ENCODE peak calls at places on chromosomes 13 and 19, in nine cellular contexts. One of them, this sample, is unnamed.

GRCh38 chr13:29551214-29551613 is 44.3 kb downstream of the SLC7A1 start:
- DNase-seq in IMR-90: no peak
- DNase-seq in coronary artery: no peak
- DNase-seq in breast epithelium: no peak
- DNase-seq in HFF-Myc: no peak
- DNase-seq in Panc1: no peak
- DNase-seq in transverse colon: no peak
- DNase-seq in A673: no peak
- DNase-seq in lower leg skin: no peak
- DNase-seq in this sample: peak

GRCh38 chr13:106493569-106493968 is 41.9 kb downstream of the EFNB2 start:
- DNase-seq in IMR-90: no peak
- DNase-seq in coronary artery: no peak
- DNase-seq in breast epithelium: no peak
- DNase-seq in HFF-Myc: no peak
- DNase-seq in Panc1: no peak
- DNase-seq in transverse colon: no peak
- DNase-seq in A673: no peak
- DNase-seq in lower leg skin: no peak
- DNase-seq in this sample: no peak

GRCh38 chr19:47699360-47699917 is 13.8 kb upstream of the EHD2 start:
- DNase-seq in IMR-90: peak
- DNase-seq in coronary artery: no peak
- DNase-seq in breast epithelium: no peak
- DNase-seq in HFF-Myc: no peak
- DNase-seq in Panc1: no peak
- DNase-seq in transverse colon: peak
- DNase-seq in A673: peak
- DNase-seq in lower leg skin: no peak
- DNase-seq in this sample: peak

GRCh38 chr13:35978607-35979316 is 152.4 kb downstream of the DCLK1 start:
- DNase-seq in IMR-90: peak
- DNase-seq in coronary artery: no peak
- DNase-seq in breast epithelium: no peak
- DNase-seq in HFF-Myc: peak
- DNase-seq in Panc1: peak
- DNase-seq in transverse colon: no peak
- DNase-seq in A673: peak
- DNase-seq in lower leg skin: no peak
- DNase-seq in this sample: peak

GRCh38 chr19:8355631-8356402 is 8.1 kb upstream of the ANGPTL4 start:
- DNase-seq in IMR-90: peak
- DNase-seq in coronary artery: peak
- DNase-seq in breast epithelium: peak
- DNase-seq in HFF-Myc: peak
- DNase-seq in Panc1: peak
- DNase-seq in transverse colon: no peak
- DNase-seq in A673: no peak
- DNase-seq in lower leg skin: no peak
- DNase-seq in this sample: peak

GRCh38 chr19:18919895-18920204 is 335 bp downstream of the DDX49 start:
- DNase-seq in IMR-90: no peak
- DNase-seq in coronary artery: no peak
- DNase-seq in breast epithelium: no peak
- DNase-seq in HFF-Myc: no peak
- DNase-seq in Panc1: no peak
- DNase-seq in transverse colon: no peak
- DNase-seq in A673: no peak
- DNase-seq in lower leg skin: no peak
- DNase-seq in this sample: peak

GRCh38 chr13:98676239-98676638 is 76.2 kb downstream of the SLC15A1 start:
- DNase-seq in IMR-90: no peak
- DNase-seq in coronary artery: no peak
- DNase-seq in breast epithelium: no peak
- DNase-seq in HFF-Myc: no peak
- DNase-seq in Panc1: no peak
- DNase-seq in transverse colon: no peak
- DNase-seq in A673: no peak
- DNase-seq in lower leg skin: no peak
- DNase-seq in this sample: no peak

GRCh38 chr13:27712421-27712820 is 79.9 kb upstream of the GSX1 start:
- DNase-seq in IMR-90: no peak
- DNase-seq in coronary artery: no peak
- DNase-seq in breast epithelium: no peak
- DNase-seq in HFF-Myc: no peak
- DNase-seq in Panc1: no peak
- DNase-seq in transverse colon: peak
- DNase-seq in A673: peak
- DNase-seq in lower leg skin: no peak
- DNase-seq in this sample: no peak

GRCh38 chr13:106533940-106534843 is 1.3 kb downstream of the EFNB2 start:
- DNase-seq in IMR-90: peak
- DNase-seq in coronary artery: peak
- DNase-seq in breast epithelium: no peak
- DNase-seq in HFF-Myc: no peak
- DNase-seq in Panc1: no peak
- DNase-seq in transverse colon: peak
- DNase-seq in A673: no peak
- DNase-seq in lower leg skin: peak
- DNase-seq in this sample: peak

GRCh38 chr19:47226426-47227346 is 4.3 kb downstream of the BBC3 start:
- DNase-seq in IMR-90: peak
- DNase-seq in coronary artery: peak
- DNase-seq in breast epithelium: peak
- DNase-seq in HFF-Myc: peak
- DNase-seq in Panc1: no peak
- DNase-seq in transverse colon: peak
- DNase-seq in A673: no peak
- DNase-seq in lower leg skin: peak
- DNase-seq in this sample: peak

GRCh38 chr19:47376589-47377144 is 27.6 kb downstream of the DHX34 start:
- DNase-seq in IMR-90: no peak
- DNase-seq in coronary artery: no peak
- DNase-seq in breast epithelium: no peak
- DNase-seq in HFF-Myc: no peak
- DNase-seq in Panc1: no peak
- DNase-seq in transverse colon: no peak
- DNase-seq in A673: no peak
- DNase-seq in lower leg skin: no peak
- DNase-seq in this sample: no peak

GRCh38 chr19:47707135-47707925 is 5.9 kb upstream of the EHD2 start:
- DNase-seq in IMR-90: peak
- DNase-seq in coronary artery: no peak
- DNase-seq in breast epithelium: peak
- DNase-seq in HFF-Myc: peak
- DNase-seq in Panc1: peak
- DNase-seq in transverse colon: peak
- DNase-seq in A673: peak
- DNase-seq in lower leg skin: peak
- DNase-seq in this sample: peak

GRCh38 chr19:49098795-49099194 is 13.5 kb downstream of the SNRNP70 start:
- DNase-seq in IMR-90: no peak
- DNase-seq in coronary artery: no peak
- DNase-seq in breast epithelium: no peak
- DNase-seq in HFF-Myc: no peak
- DNase-seq in Panc1: no peak
- DNase-seq in transverse colon: no peak
- DNase-seq in A673: no peak
- DNase-seq in lower leg skin: no peak
- DNase-seq in this sample: no peak

GRCh38 chr19:49094505-49095482 is 9.5 kb downstream of the SNRNP70 start:
- DNase-seq in IMR-90: no peak
- DNase-seq in coronary artery: no peak
- DNase-seq in breast epithelium: no peak
- DNase-seq in HFF-Myc: no peak
- DNase-seq in Panc1: no peak
- DNase-seq in transverse colon: no peak
- DNase-seq in A673: no peak
- DNase-seq in lower leg skin: no peak
- DNase-seq in this sample: no peak

GRCh38 chr19:49102303-49102702 is 11.9 kb upstream of the LIN7B start:
- DNase-seq in IMR-90: no peak
- DNase-seq in coronary artery: no peak
- DNase-seq in breast epithelium: no peak
- DNase-seq in HFF-Myc: no peak
- DNase-seq in Panc1: no peak
- DNase-seq in transverse colon: no peak
- DNase-seq in A673: no peak
- DNase-seq in lower leg skin: no peak
- DNase-seq in this sample: no peak

GRCh38 chr19:49101160-49101559 is 13.0 kb upstream of the LIN7B start:
- DNase-seq in IMR-90: no peak
- DNase-seq in coronary artery: no peak
- DNase-seq in breast epithelium: no peak
- DNase-seq in HFF-Myc: no peak
- DNase-seq in Panc1: no peak
- DNase-seq in transverse colon: no peak
- DNase-seq in A673: no peak
- DNase-seq in lower leg skin: no peak
- DNase-seq in this sample: no peak

DNA sequence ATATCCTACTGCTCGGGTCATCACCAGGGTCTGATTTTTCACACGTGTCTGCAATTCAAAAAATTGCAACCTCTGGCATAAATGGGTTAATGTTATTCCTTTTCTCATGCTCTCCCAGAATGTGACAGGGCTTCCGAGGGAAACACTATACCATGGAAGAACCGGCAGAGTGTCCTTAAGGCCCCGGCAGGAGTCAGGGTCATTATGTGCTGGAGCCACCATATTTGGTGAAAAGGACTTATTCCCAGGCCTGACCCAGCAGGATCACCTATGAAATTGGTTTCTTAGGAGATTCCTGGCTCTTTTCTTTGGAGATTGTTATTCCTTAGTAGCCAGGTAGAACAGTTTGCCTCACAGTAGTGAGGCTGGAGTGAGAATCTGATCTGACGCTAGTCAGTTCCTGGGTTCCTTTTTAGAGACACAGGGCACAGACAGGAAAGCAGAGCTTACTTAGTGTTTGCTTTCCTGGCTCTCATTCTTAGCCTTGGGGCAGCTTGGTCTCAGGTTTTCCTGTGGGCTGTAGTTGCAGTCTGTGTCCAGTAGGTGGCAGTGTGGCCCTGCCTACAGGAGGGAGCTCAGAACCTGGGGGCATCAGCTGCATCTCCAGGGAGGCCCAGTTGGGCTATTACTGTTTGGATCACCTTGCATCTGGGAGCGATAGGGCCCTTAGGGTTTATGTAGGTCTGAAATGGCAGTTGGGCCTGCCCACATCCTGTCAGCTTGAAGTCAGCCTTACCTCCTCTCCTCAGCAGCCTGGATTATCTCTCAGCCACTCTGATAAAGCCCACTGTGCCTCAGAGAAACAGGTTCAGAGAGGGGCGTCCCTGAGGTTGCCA is 12.4 kb downstream of the SNRNP70 start:
- DNase-seq in IMR-90: peak
- DNase-seq in coronary artery: no peak
- DNase-seq in breast epithelium: peak
- DNase-seq in HFF-Myc: peak
- DNase-seq in Panc1: peak
- DNase-seq in transverse colon: peak
- DNase-seq in A673: peak
- DNase-seq in lower leg skin: peak
- DNase-seq in this sample: peak
- H3K4me3 ChIP-seq in IMR-90: no peak
- H3K4me3 ChIP-seq in coronary artery: no peak
- H3K4me3 ChIP-seq in breast epithelium: no peak
- H3K4me3 ChIP-seq in HFF-Myc: no peak
- H3K4me3 ChIP-seq in Panc1: no peak
- H3K4me3 ChIP-seq in transverse colon: no peak
- H3K4me3 ChIP-seq in A673: no peak
- H3K4me3 ChIP-seq in lower leg skin: no peak
- H3K4me3 ChIP-seq in this sample: no peak

DNA sequence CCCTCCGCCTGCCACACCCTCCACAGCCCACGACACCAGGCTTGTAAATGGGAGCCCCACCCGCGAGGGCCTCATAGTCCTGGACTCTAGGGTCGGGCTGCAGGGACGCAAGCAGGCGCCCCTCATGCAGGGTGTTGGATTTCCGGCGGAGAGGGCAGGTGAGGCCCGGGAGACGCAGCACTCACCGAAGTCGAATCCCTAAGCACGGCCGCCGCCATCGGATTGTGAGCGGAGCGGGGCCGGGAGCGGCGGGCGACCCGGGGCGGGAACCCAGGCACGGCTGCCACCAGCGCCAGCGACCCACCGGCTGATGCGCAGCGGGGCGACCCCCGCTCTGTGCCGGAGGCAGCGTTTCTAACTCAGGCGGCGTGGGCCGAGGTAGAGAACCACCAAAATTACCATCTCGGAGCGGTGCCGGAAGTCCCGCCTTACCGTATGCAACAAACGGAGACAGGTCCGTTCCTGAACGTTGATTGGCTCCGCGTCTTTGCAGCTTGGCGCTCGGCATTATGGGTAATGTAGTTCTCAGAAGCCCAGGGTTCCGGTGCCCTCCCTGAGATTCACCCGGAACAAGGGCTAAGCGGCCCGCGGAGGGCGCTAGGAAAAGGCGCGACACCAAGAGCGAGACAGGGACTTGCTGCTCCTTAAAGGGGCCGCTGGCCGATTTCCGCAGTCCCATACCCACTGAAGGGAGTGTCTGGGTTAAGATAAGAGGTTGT is at the start of gene ZNF416:
- DNase-seq in IMR-90: peak
- DNase-seq in coronary artery: peak
- DNase-seq in breast epithelium: peak
- DNase-seq in HFF-Myc: peak
- DNase-seq in Panc1: peak
- DNase-seq in transverse colon: peak
- DNase-seq in A673: peak
- DNase-seq in lower leg skin: peak
- DNase-seq in this sample: peak
- TF ChIP-seq CTCF in IMR-90: peak
- TF ChIP-seq CTCF in coronary artery: no peak
- TF ChIP-seq CTCF in breast epithelium: peak
- TF ChIP-seq CTCF in HFF-Myc: no peak
- TF ChIP-seq CTCF in Panc1: no peak
- TF ChIP-seq CTCF in transverse colon: no peak
- TF ChIP-seq CTCF in A673: peak
- TF ChIP-seq CTCF in lower leg skin: no peak
- TF ChIP-seq CTCF in this sample: peak

GRCh38 chr13:20161951-20162300 is 1.1 kb upstream of the GJA3 start:
- DNase-seq in IMR-90: no peak
- DNase-seq in coronary artery: no peak
- DNase-seq in breast epithelium: no peak
- DNase-seq in HFF-Myc: no peak
- DNase-seq in Panc1: no peak
- DNase-seq in transverse colon: no peak
- DNase-seq in A673: no peak
- DNase-seq in lower leg skin: no peak
- DNase-seq in this sample: no peak
- H3K4me3 ChIP-seq in IMR-90: no peak
- H3K4me3 ChIP-seq in coronary artery: peak
- H3K4me3 ChIP-seq in breast epithelium: no peak
- H3K4me3 ChIP-seq in HFF-Myc: no peak
- H3K4me3 ChIP-seq in Panc1: peak
- H3K4me3 ChIP-seq in transverse colon: no peak
- H3K4me3 ChIP-seq in A673: no peak
- H3K4me3 ChIP-seq in lower leg skin: no peak
- H3K4me3 ChIP-seq in this sample: no peak

DNA sequence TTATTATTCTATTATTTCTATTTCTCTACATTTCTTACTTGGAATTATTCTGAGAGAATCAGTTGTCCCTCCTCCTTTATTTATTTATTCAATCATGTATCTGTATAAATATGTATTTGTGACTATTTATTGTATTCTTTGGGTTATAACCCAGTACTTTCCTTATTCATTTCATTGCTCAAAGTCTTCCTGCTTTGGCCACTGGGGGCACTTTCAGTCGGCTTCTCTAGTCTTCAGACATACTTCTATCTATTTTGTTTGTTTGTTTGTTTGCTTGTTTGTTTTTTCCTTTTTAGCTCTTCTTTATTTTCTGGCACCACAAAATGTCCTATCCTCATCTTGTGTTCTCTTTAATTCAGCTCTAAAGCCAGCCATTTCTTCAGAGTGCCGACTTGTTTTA is 260.4 kb downstream of the NALCN start:
- DNase-seq in IMR-90: no peak
- DNase-seq in coronary artery: no peak
- DNase-seq in breast epithelium: no peak
- DNase-seq in HFF-Myc: no peak
- DNase-seq in Panc1: no peak
- DNase-seq in transverse colon: no peak
- DNase-seq in A673: no peak
- DNase-seq in lower leg skin: no peak
- DNase-seq in this sample: no peak
- TF ChIP-seq CTCF in IMR-90: peak
- TF ChIP-seq CTCF in coronary artery: no peak
- TF ChIP-seq CTCF in breast epithelium: no peak
- TF ChIP-seq CTCF in HFF-Myc: peak
- TF ChIP-seq CTCF in Panc1: peak
- TF ChIP-seq CTCF in transverse colon: no peak
- TF ChIP-seq CTCF in A673: peak
- TF ChIP-seq CTCF in lower leg skin: no peak
- TF ChIP-seq CTCF in this sample: peak